ENCODE peak calls at places on chromosomes 12 and 14, in four cellular contexts. Q, S, E and G are unnamed samples.
A peak's percentile ranks its signal among the peaks of the same experiment; 100 is the strongest.

GRCh38 chr14:102955636-102956035 is 33.2 kb downstream of the AMN start:
- DNase-seq in Q (no peak), E (no peak), S (no peak), G (no peak)

GRCh38 chr12:65155784-65156183 is 13.6 kb upstream of the LEMD3 start:
- DNase-seq in S (no peak), Q (no peak), E (no peak), G (no peak)

GRCh38 chr14:79516009-79516408 is 695.3 kb downstream of the DIO2 start:
- DNase-seq in S (no peak), Q (no peak), E (no peak), G (no peak)

GRCh38 chr12:112537710-112538396 is 119.1 kb downstream of the PTPN11 start:
- DNase-seq in E (no peak), S (no peak), Q (no peak), G (no peak)

GRCh38 chr12:64672925-64673409 is 62.7 kb downstream of the RASSF3 start:
- DNase-seq in E (peak; percentile 74), Q (peak; percentile 84), S (peak; percentile 33), G (peak; percentile 60)

GRCh38 chr12:93348568-93349435 is 28.9 kb upstream of the NUDT4 start:
- DNase-seq in E (no peak), Q (no peak), S (no peak), G (no peak)

GRCh38 chr12:18955594-18955993 is 173.9 kb upstream of the PLEKHA5 start:
- DNase-seq in E (no peak), Q (no peak), S (no peak), G (no peak)

GRCh38 chr14:75915063-75915462 is 66.7 kb downstream of the TGFB3 start:
- DNase-seq in S (no peak), E (no peak), Q (peak; percentile 26), G (no peak)

GRCh38 chr12:70227911-70228310 is 15.3 kb upstream of the CNOT2 start:
- DNase-seq in E (no peak), S (no peak), Q (no peak), G (no peak)

GRCh38 chr12:116444590-116444943 is 114.6 kb upstream of the MAP1LC3B2 start:
- DNase-seq in S (no peak), E (peak; percentile 1), Q (no peak), G (no peak)

GRCh38 chr12:18886962-18887361 is 149.0 kb downstream of the CAPZA3 start:
- DNase-seq in Q (no peak), S (no peak), E (no peak), G (no peak)

GRCh38 chr14:56295743-56296142 is 177.5 kb downstream of the PELI2 start:
- DNase-seq in E (no peak), S (no peak), Q (no peak), G (no peak)

GRCh38 chr14:54221432-54221803 is 175.4 kb upstream of the CDKN3 start:
- DNase-seq in E (no peak), Q (no peak), S (no peak), G (no peak)

GRCh38 chr12:82383930-82384513 is 25.7 kb downstream of the METTL25 start:
- DNase-seq in Q (no peak), S (no peak), E (no peak), G (no peak)

GRCh38 chr12:104958946-104959841 is 1.1 kb upstream of the SLC41A2 start:
- DNase-seq in E (no peak), Q (no peak), S (no peak), G (no peak)

GRCh38 chr14:104749958-104750529 is 2.9 kb upstream of the SIVA1 start:
- DNase-seq in Q (no peak), E (peak; percentile 19), S (no peak), G (peak; percentile 17)

GRCh38 chr12:115223322-115223721 is 539.3 kb upstream of the TBX3 start:
- DNase-seq in S (no peak), Q (no peak), E (no peak), G (no peak)